ENCODE peak calls at places on chromosomes 13 and 19, in eight cellular contexts. One of them, this sample, is unnamed.

GRCh38 chr19:44816301-44816700 is 7.4 kb downstream of the BCAM start:
- DNase-seq in activated CD4-positive, alpha-beta T cell treated with anti-CD3 and anti-CD28 coated beads for 48 hours: no peak
- DNase-seq in CD8-positive, alpha-beta T cell: no peak
- DNase-seq in tibial nerve: no peak
- DNase-seq in ecto neural progenitor cell: no peak
- DNase-seq in sciatic nerve: no peak
- DNase-seq in NCI-H187: no peak
- DNase-seq in M059J: no peak
- DNase-seq in this sample: no peak

GRCh38 chr19:35228177-35228930 is at the start of gene FAM187B:
- DNase-seq in sciatic nerve: no peak
- DNase-seq in ecto neural progenitor cell: peak
- DNase-seq in NCI-H187: no peak
- DNase-seq in CD8-positive, alpha-beta T cell: no peak
- DNase-seq in M059J: no peak
- DNase-seq in tibial nerve: no peak
- DNase-seq in activated CD4-positive, alpha-beta T cell treated with anti-CD3 and anti-CD28 coated beads for 48 hours: no peak
- DNase-seq in this sample: no peak

GRCh38 chr19:12365094-12365371 is 450 bp downstream of the ZNF442 start:
- DNase-seq in tibial nerve: no peak
- DNase-seq in sciatic nerve: no peak
- DNase-seq in ecto neural progenitor cell: no peak
- DNase-seq in NCI-H187: no peak
- DNase-seq in M059J: peak
- DNase-seq in activated CD4-positive, alpha-beta T cell treated with anti-CD3 and anti-CD28 coated beads for 48 hours: no peak
- DNase-seq in CD8-positive, alpha-beta T cell: no peak
- DNase-seq in this sample: no peak

GRCh38 chr19:19495614-19496603 is 19.4 kb downstream of the TSSK6 start:
- DNase-seq in ecto neural progenitor cell: no peak
- DNase-seq in activated CD4-positive, alpha-beta T cell treated with anti-CD3 and anti-CD28 coated beads for 48 hours: no peak
- DNase-seq in tibial nerve: no peak
- DNase-seq in sciatic nerve: no peak
- DNase-seq in M059J: no peak
- DNase-seq in NCI-H187: no peak
- DNase-seq in CD8-positive, alpha-beta T cell: no peak
- DNase-seq in this sample: no peak

GRCh38 chr19:52923782-52924593 is 760 bp upstream of the ZNF888 start:
- DNase-seq in tibial nerve: peak
- DNase-seq in ecto neural progenitor cell: no peak
- DNase-seq in activated CD4-positive, alpha-beta T cell treated with anti-CD3 and anti-CD28 coated beads for 48 hours: no peak
- DNase-seq in sciatic nerve: no peak
- DNase-seq in NCI-H187: no peak
- DNase-seq in CD8-positive, alpha-beta T cell: no peak
- DNase-seq in M059J: no peak
- DNase-seq in this sample: no peak

GRCh38 chr13:103878891-103879605 is 812.8 kb upstream of the SLC10A2 start:
- DNase-seq in tibial nerve: no peak
- DNase-seq in sciatic nerve: no peak
- DNase-seq in M059J: no peak
- DNase-seq in ecto neural progenitor cell: no peak
- DNase-seq in NCI-H187: no peak
- DNase-seq in CD8-positive, alpha-beta T cell: no peak
- DNase-seq in activated CD4-positive, alpha-beta T cell treated with anti-CD3 and anti-CD28 coated beads for 48 hours: no peak
- DNase-seq in this sample: no peak

GRCh38 chr19:28612275-28612769 is 600.6 kb downstream of the UQCRFS1 start:
- DNase-seq in sciatic nerve: no peak
- DNase-seq in NCI-H187: no peak
- DNase-seq in ecto neural progenitor cell: no peak
- DNase-seq in CD8-positive, alpha-beta T cell: no peak
- DNase-seq in M059J: no peak
- DNase-seq in activated CD4-positive, alpha-beta T cell treated with anti-CD3 and anti-CD28 coated beads for 48 hours: no peak
- DNase-seq in tibial nerve: no peak
- DNase-seq in this sample: no peak

GRCh38 chr19:55652311-55653078 is 2.3 kb upstream of the U2AF2 start:
- DNase-seq in activated CD4-positive, alpha-beta T cell treated with anti-CD3 and anti-CD28 coated beads for 48 hours: no peak
- DNase-seq in M059J: no peak
- DNase-seq in tibial nerve: no peak
- DNase-seq in CD8-positive, alpha-beta T cell: no peak
- DNase-seq in NCI-H187: no peak
- DNase-seq in ecto neural progenitor cell: peak
- DNase-seq in sciatic nerve: peak
- DNase-seq in this sample: no peak

GRCh38 chr19:5339950-5340636 is 519 bp downstream of the PTPRS start:
- DNase-seq in ecto neural progenitor cell: peak
- DNase-seq in activated CD4-positive, alpha-beta T cell treated with anti-CD3 and anti-CD28 coated beads for 48 hours: no peak
- DNase-seq in CD8-positive, alpha-beta T cell: no peak
- DNase-seq in NCI-H187: no peak
- DNase-seq in tibial nerve: no peak
- DNase-seq in sciatic nerve: no peak
- DNase-seq in M059J: peak
- DNase-seq in this sample: no peak

GRCh38 chr13:33279898-33280549 is 5.5 kb downstream of the STARD13 start:
- DNase-seq in tibial nerve: no peak
- DNase-seq in NCI-H187: no peak
- DNase-seq in CD8-positive, alpha-beta T cell: no peak
- DNase-seq in ecto neural progenitor cell: no peak
- DNase-seq in M059J: peak
- DNase-seq in activated CD4-positive, alpha-beta T cell treated with anti-CD3 and anti-CD28 coated beads for 48 hours: no peak
- DNase-seq in sciatic nerve: no peak
- DNase-seq in this sample: no peak